ENCODE peak calls at places on chromosomes 3 and 15, in five cellular contexts. X is HepG2, N is GM12878, R is SK-N-SH, J is K562. W is an unnamed sample.

GRCh38 chr3:179363332-179363731 is 15.8 kb downstream of the MFN1 start:
- DNase-seq in X (no peak), N (no peak), R (no peak), J (no peak), W (no peak)

GRCh38 chr3:59404064-59404463 is 354.2 kb upstream of the CFAP20DC start:
- DNase-seq in X (no peak), N (no peak), R (no peak), J (no peak), W (no peak)

GRCh38 chr15:63615935-63616334 is 18.7 kb downstream of the FBXL22 start:
- DNase-seq in X (no peak), N (no peak), R (no peak), J (no peak), W (no peak)

GRCh38 chr3:101857279-101857678 is 8.0 kb downstream of the NFKBIZ start:
- DNase-seq in X (no peak), N (no peak), R (no peak), J (no peak), W (no peak)

GRCh38 chr3:127964816-127965215 is 49.8 kb downstream of the KBTBD12 start:
- DNase-seq in X (no peak), N (no peak), R (no peak), J (no peak), W (no peak)

GRCh38 chr15:81749667-81750360 is 296.0 kb downstream of the MEX3B start:
- DNase-seq in X (no peak), N (no peak), R (no peak), J (no peak), W (no peak)

GRCh38 chr15:65177901-65178300 is 7.2 kb downstream of the CLPX start:
- DNase-seq in X (no peak), N (no peak), R (no peak), J (no peak), W (no peak)

GRCh38 chr3:196321162-196321561 is 3.1 kb upstream of the DYNLT2B start:
- DNase-seq in X (no peak), N (no peak), R (no peak), J (no peak), W (no peak)

GRCh38 chr15:75945953-75946352 is 42.3 kb downstream of the FBXO22 start:
- DNase-seq in X (no peak), N (no peak), R (no peak), J (no peak), W (no peak)

GRCh38 chr3:122409392-122409791 is 6.5 kb downstream of the WDR5B start:
- DNase-seq in X (no peak), N (no peak), R (no peak), J (no peak), W (no peak)

GRCh38 chr3:126773783-126774182 is 69.7 kb downstream of the CHCHD6 start:
- DNase-seq in X (no peak), N (no peak), R (no peak), J (no peak), W (no peak)

GRCh38 chr3:13015286-13016082 is 57.7 kb downstream of the IQSEC1 start:
- DNase-seq in X (no peak), N (no peak), R (no peak), J (no peak), W (no peak)

GRCh38 chr3:72907851-72908620 is 20.2 kb downstream of the GXYLT2 start:
- DNase-seq in X (peak), N (no peak), R (no peak), J (no peak), W (no peak)

GRCh38 chr3:167743799-167744198 is 8.3 kb downstream of the SERPINI1 start:
- DNase-seq in X (no peak), N (no peak), R (no peak), J (no peak), W (no peak)

GRCh38 chr3:188153498-188153948 is 434 bp upstream of the LPP start:
- DNase-seq in X (peak), N (no peak), R (peak), J (no peak), W (peak)

GRCh38 chr15:99421172-99421656 is 144.6 kb upstream of the MEF2A start:
- DNase-seq in X (peak), N (no peak), R (no peak), J (no peak), W (no peak)

GRCh38 chr3:128794067-128794768 is 68.2 kb downstream of the RAB7A start:
- DNase-seq in X (no peak), N (no peak), R (no peak), J (no peak), W (no peak)

GRCh38 chr3:107543666-107544065 is 20.9 kb downstream of the BBX start:
- DNase-seq in X (peak), N (no peak), R (no peak), J (no peak), W (no peak)

GRCh38 chr3:153601422-153601853 is 439.4 kb downstream of the RAP2B start:
- DNase-seq in X (no peak), N (no peak), R (no peak), J (no peak), W (no peak)

GRCh38 chr15:59185725-59186124 is 20.9 kb upstream of the LDHAL6B start:
- DNase-seq in X (no peak), N (no peak), R (no peak), J (no peak), W (no peak)

GRCh38 chr15:35444557-35445204 is 101.3 kb downstream of the DPH6 start:
- DNase-seq in X (peak), N (peak), R (peak), J (peak), W (peak)

GRCh38 chr3:155664922-155665695 is 79.8 kb downstream of the PLCH1 start:
- DNase-seq in X (peak), N (no peak), R (no peak), J (no peak), W (no peak)

GRCh38 chr3:129837057-129837631 is 56.4 kb downstream of the TMCC1 start:
- DNase-seq in X (no peak), N (no peak), R (peak), J (no peak), W (no peak)

GRCh38 chr15:89501646-89502045 is 5.3 kb upstream of the RHCG start:
- DNase-seq in X (no peak), N (no peak), R (no peak), J (no peak), W (no peak)

GRCh38 chr15:36590838-36591237 is 11.4 kb downstream of the CDIN1 start:
- DNase-seq in X (no peak), N (no peak), R (no peak), J (no peak), W (no peak)

GRCh38 chr3:52525666-52526065 is 8.0 kb downstream of the NT5DC2 start:
- DNase-seq in X (no peak), N (no peak), R (no peak), J (no peak), W (no peak)

GRCh38 chr15:73981761-73982222 is 10.3 kb downstream of the STOML1 start:
- DNase-seq in X (no peak), N (no peak), R (no peak), J (no peak), W (no peak)

GRCh38 chr3:55074861-55075260 is 147.0 kb upstream of the LRTM1 start:
- DNase-seq in X (no peak), N (no peak), R (no peak), J (no peak), W (no peak)

GRCh38 chr3:52392216-52392930 is 52.5 kb downstream of the SEMA3G start:
- DNase-seq in X (no peak), N (no peak), R (no peak), J (no peak), W (no peak)

GRCh38 chr3:150335631-150336030 is 72.5 kb upstream of the TSC22D2 start:
- DNase-seq in X (no peak), N (no peak), R (no peak), J (no peak), W (no peak)

GRCh38 chr15:96276438-96277210 is 53.9 kb upstream of the NR2F2 start:
- DNase-seq in X (no peak), N (no peak), R (no peak), J (no peak), W (no peak)

GRCh38 chr3:35562141-35562540 is 77.2 kb upstream of the ARPP21 start:
- DNase-seq in X (no peak), N (no peak), R (no peak), J (no peak), W (no peak)

DNA sequence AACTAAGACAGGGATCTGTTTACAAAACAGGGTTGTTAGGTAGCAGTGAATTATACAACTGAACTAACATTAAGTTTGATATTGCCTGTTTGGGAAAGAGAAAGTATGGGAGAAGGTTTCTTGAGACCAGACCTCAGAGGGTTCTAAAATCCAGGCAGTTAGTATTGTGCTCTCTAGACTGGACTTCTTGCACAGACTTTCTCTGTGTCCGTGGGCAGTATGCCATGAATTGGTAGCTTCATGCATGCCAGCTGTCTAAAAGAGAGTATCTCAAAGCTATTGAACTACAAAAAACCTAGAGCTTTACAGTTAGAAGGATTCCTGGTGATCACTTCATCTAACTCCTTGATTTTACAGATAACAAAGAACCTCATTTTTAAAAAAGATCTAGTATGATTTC is 12.5 kb downstream of the SAMD7 start:
- DNase-seq in X (no peak), N (no peak), R (no peak), J (no peak), W (no peak)
- TF ChIP-seq FOXM1 in X (no peak), N (no peak), R (no peak), J (no peak), W (no peak)

DNA sequence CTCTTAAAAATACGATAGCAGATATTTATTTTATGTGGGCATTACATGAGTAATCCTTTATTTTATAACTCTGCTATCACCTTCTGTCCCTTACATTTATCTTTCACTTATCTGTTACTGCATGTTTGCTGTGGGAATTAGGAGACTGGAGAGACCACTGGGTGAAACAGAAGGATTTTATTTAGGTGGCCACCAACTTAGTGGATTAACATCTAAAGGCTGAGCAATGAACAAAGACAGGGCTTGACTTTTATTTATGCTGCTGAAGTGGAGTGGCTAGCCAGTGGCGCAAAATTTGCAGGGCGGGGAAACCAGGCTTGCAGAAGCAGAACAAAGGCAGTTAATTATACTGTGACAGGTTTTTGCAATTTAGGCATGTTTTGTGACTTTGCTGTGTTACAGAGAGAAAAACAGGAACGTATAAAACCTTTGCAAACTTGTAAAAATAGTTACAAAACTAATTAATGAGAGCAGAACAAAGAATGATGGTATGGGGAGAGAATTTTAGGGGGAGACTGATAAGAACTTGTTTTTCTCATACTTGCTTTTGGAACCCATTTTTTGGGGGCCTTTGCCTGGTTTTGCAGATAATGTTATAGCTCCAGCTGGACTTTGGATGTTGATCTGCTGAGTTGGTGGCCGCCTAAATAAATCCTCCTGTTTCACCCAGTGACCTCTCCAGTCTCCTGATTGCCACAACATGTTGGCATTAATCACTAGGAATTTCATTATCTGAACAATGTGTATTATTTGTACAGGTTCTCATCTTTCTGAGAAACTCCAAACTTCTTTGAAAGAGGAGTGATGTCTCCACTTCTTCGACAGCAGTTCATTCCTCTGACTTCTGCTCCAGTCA is 18.0 kb downstream of the KLHL24 start:
- DNase-seq in X (no peak), N (no peak), R (no peak), J (peak), W (no peak)
- TF ChIP-seq FOXM1 in X (no peak), N (no peak), R (no peak), J (no peak), W (no peak)

GRCh38 chr3:14254812-14255702 is 76.4 kb downstream of the LSM3 start:
- DNase-seq in X (no peak), N (no peak), R (no peak), J (no peak), W (no peak)

GRCh38 chr3:14256046-14256445 is 77.4 kb downstream of the LSM3 start:
- DNase-seq in X (peak), N (no peak), R (no peak), J (no peak), W (no peak)

GRCh38 chr3:14253983-14254382 is 75.4 kb downstream of the LSM3 start:
- DNase-seq in X (no peak), N (no peak), R (no peak), J (no peak), W (no peak)

GRCh38 chr3:14258906-14259904 is 80.6 kb downstream of the LSM3 start:
- DNase-seq in X (no peak), N (no peak), R (no peak), J (no peak), W (no peak)

DNA sequence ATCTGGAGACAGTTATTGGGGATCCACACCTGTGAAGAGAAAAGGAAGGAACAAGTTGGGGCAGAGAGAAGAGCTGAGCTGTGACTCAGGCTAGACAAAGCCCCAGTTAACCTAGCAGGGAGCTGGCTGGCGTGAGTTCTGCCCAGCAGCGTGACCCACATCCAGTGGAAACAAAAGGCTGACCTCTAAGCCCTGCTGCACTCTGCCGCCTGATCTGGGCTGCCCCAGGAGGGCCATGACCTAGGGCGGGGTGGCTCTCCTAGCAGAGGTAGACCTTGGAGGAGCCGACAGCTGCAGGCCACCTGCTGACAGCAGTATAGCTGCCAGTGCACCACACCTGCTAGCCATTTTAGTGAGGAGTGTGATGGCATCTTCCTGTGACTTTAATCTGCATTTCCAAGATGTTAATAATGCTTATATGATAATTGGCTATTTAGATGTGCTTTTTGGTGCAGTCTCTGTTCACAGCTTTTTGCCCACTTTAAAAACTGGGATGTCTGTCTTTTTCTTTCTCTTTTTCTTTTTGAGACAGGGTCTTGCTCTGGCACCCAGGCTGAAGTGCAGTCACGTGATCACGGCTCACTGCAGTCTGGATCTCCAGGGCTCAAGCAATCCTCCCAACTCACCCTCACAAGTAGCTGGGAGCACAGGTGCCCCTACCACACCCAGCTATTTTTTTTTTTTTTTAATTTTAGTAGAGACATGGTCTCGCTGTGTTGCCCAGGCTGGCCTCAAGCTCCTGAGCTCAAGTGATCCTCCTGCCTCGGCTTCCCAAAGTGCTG is 78.1 kb downstream of the LSM3 start:
- DNase-seq in X (no peak), N (no peak), R (no peak), J (no peak), W (no peak)
- TF ChIP-seq FOXM1 in X (no peak), N (no peak), R (no peak), J (no peak), W (no peak)

DNA sequence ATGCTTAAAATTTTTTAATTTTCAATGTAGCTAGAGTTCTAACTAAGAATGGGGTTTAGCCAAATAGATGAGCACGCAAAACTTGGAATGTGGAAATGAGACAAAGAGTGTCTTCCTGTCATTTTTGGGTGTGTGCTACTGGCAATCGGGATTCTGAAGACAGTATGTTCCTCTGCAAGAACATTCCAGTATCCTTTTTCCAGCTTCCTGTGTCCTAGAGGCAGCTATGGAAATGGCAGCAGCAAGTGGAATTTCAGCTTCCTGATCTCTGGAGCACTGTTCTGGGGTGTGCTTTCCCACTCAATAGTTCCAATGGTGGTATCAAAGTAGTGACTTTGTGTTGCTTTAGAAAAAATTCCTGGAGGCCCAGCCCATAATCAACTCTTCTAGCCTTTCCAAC is 642.9 kb upstream of the KCNMB2 start:
- DNase-seq in X (no peak), N (no peak), R (no peak), J (no peak), W (peak)
- TF ChIP-seq FOXM1 in X (no peak), N (no peak), R (no peak), J (no peak), W (no peak)

GRCh38 chr15:80485370-80486164 is 81.4 kb downstream of the ARNT2 start:
- DNase-seq in X (peak), N (no peak), R (no peak), J (no peak), W (no peak)

GRCh38 chr15:80482686-80483085 is 78.5 kb downstream of the ARNT2 start:
- DNase-seq in X (no peak), N (no peak), R (no peak), J (no peak), W (no peak)

GRCh38 chr15:80487884-80488283 is 83.7 kb downstream of the ARNT2 start:
- DNase-seq in X (no peak), N (no peak), R (no peak), J (no peak), W (no peak)

GRCh38 chr15:80483656-80484055 is 79.5 kb downstream of the ARNT2 start:
- DNase-seq in X (no peak), N (no peak), R (no peak), J (no peak), W (no peak)

DNA sequence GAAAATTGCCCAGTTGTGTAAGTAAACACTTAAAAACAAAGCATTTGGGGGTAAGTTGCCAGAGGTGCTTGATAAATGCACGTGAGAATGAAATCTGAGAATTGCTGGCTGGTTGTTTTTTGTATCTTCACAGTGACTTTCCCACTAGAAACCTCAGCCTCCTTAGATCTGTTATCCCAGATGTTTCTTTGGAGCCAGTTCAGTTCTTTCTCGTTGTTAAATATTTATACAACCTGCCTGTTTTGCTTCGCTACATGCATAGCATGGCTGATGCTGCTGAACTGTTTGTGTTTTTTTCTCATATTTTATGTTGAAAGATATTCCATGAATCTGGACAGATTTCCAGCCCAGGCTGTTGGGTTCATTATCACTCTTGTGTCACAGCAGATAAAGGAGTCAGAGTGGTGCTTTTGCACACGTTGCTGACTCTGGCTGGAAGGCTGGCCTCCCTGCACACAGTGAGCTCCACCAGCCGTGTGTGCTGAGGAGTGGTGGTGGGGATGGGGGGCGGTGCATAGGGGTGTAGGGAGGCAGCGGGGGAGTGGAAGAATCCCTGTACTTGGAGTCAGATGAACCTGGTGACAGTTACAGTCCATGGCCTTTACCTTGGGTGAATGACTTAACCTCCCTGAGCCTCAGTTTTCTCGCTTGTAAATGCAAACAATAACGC is 80.3 kb downstream of the ARNT2 start:
- DNase-seq in X (no peak), N (no peak), R (no peak), J (no peak), W (no peak)
- TF ChIP-seq FOXM1 in X (no peak), N (no peak), R (no peak), J (no peak), W (no peak)

W was measured in HEK293T.